ENCODE peak calls at places on chromosomes 1 and 21, in four cellular contexts. One of them, this sample, is unnamed.
A peak's percentile ranks its signal among the peaks of the same experiment; 100 is the strongest.

GRCh38 chr1:40754201-40754600 is 29.4 kb upstream of the KCNQ4 start:
- DNase-seq in BE2C: no peak
- DNase-seq in body of pancreas: no peak
- DNase-seq in omental fat pad: no peak
- DNase-seq in this sample: no peak

GRCh38 chr1:51316113-51316763 is 14.1 kb downstream of the TTC39A start:
- DNase-seq in BE2C: no peak
- DNase-seq in body of pancreas: no peak
- DNase-seq in omental fat pad: no peak
- DNase-seq in this sample: no peak

GRCh38 chr1:13830616-13831280 is 130.8 kb downstream of the PRDM2 start:
- DNase-seq in BE2C: no peak
- DNase-seq in body of pancreas: no peak
- DNase-seq in omental fat pad: no peak
- DNase-seq in this sample: no peak

GRCh38 chr1:244236721-244237120 is 185.6 kb downstream of the ZBTB18 start:
- DNase-seq in BE2C: no peak
- DNase-seq in body of pancreas: no peak
- DNase-seq in omental fat pad: no peak
- DNase-seq in this sample: no peak

GRCh38 chr1:61585714-61586113 is 139.2 kb downstream of the TM2D1 start:
- DNase-seq in BE2C: no peak
- DNase-seq in body of pancreas: no peak
- DNase-seq in omental fat pad: no peak
- DNase-seq in this sample: no peak

GRCh38 chr1:117210831-117211261 is at the start of gene VTCN1:
- DNase-seq in BE2C: no peak
- DNase-seq in body of pancreas: peak; percentile 56
- DNase-seq in omental fat pad: no peak
- DNase-seq in this sample: no peak

GRCh38 chr1:210132582-210132981 is 100.0 kb upstream of the SERTAD4 start:
- DNase-seq in BE2C: no peak
- DNase-seq in body of pancreas: no peak
- DNase-seq in omental fat pad: no peak
- DNase-seq in this sample: no peak

GRCh38 chr1:85357817-85358216 is 81.4 kb upstream of the BCL10 start:
- DNase-seq in BE2C: no peak
- DNase-seq in body of pancreas: no peak
- DNase-seq in omental fat pad: no peak
- DNase-seq in this sample: no peak

GRCh38 chr1:20233394-20233793 is 47.1 kb upstream of the PLA2G2C start:
- DNase-seq in BE2C: no peak
- DNase-seq in body of pancreas: no peak
- DNase-seq in omental fat pad: no peak
- DNase-seq in this sample: no peak

GRCh38 chr21:25857308-25858099 is 122.7 kb downstream of the GABPA start:
- DNase-seq in BE2C: no peak
- DNase-seq in body of pancreas: no peak
- DNase-seq in omental fat pad: no peak
- DNase-seq in this sample: no peak

DNA sequence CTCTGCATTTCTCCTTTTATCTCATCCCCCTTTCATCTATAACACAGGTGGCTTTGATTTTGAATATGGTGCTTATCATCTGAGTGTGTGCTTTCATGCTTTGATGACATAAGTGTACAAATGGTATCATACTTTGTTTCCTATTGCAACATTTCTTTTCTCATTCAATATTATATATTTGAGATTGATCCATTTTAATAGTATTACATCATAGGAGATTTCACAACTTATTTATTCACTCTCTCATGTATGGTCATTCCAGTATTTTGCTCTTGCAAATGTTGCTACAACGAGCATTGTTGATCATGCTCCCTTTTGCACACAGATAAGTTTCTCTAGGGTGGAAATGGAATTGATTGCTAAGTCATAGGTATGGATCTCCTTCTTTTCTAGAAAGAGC is 302.8 kb downstream of the KIF26B start:
- DNase-seq in BE2C: no peak
- DNase-seq in body of pancreas: no peak
- DNase-seq in omental fat pad: no peak
- DNase-seq in this sample: no peak
- TF ChIP-seq CTCF in BE2C: no peak
- TF ChIP-seq CTCF in body of pancreas: no peak
- TF ChIP-seq CTCF in omental fat pad: no peak
- TF ChIP-seq CTCF in this sample: no peak

GRCh38 chr1:111989531-111990025 is at the start of gene KCND3:
- DNase-seq in BE2C: peak; percentile 45
- DNase-seq in body of pancreas: peak; percentile 52
- DNase-seq in omental fat pad: no peak
- DNase-seq in this sample: peak; percentile 70

GRCh38 chr1:111988743-111989453 is 570 bp downstream of the KCND3 start:
- DNase-seq in BE2C: no peak
- DNase-seq in body of pancreas: peak; percentile 25
- DNase-seq in omental fat pad: no peak
- DNase-seq in this sample: no peak

GRCh38 chr1:111992396-111992985 is 3.0 kb upstream of the KCND3 start:
- DNase-seq in BE2C: no peak
- DNase-seq in body of pancreas: no peak
- DNase-seq in omental fat pad: no peak
- DNase-seq in this sample: no peak

GRCh38 chr1:111990026-111990877 is 784 bp upstream of the KCND3 start:
- DNase-seq in BE2C: no peak
- DNase-seq in body of pancreas: peak; percentile 31
- DNase-seq in omental fat pad: no peak
- DNase-seq in this sample: peak; percentile 71

DNA sequence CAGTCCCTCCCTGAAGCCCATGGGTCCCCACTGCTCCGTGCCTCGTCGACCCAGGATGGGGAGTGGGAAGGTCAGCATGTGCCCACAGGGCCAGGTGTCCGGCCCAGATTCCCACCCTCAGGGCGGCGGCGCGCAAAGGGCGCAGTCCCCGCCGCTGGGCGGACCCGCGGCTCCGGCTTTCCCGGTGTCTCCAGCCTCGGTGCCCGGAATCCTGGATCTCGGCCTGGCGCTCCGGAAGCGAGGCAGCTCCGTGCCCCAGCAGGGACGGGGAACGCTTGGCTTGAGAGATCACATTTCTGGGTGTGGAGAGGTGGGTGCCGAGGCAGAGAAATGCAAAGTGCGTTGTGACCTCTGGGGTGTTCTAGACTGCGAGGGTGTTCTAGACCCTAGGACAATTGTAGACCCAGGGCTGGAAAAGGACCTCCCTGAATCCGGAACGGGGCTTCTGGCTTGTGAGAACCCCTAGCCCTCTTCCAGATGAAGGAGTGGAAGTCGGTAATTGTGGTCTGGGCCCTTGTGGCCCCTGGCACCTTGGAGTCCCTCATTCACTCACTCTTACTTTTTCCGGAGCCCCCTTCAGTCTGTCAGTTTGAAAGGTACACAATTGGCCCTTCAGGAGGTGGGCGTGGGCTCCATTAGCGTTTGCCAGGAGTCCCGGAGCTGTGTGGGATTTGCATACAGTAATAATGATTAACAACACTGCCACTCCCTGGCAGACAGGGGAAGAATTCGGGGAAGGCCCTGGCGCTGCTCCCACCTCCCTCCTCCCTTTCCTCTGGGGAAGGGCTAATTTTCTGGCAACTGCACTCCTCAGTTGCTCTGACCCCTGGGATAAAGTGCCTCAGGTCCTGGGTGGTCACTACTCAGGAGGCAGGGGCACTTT is 1.7 kb upstream of the KCND3 start:
- DNase-seq in BE2C: peak; percentile 55
- DNase-seq in body of pancreas: peak; percentile 83
- DNase-seq in omental fat pad: peak; percentile 38
- DNase-seq in this sample: no peak
- TF ChIP-seq CTCF in BE2C: peak; percentile 56
- TF ChIP-seq CTCF in body of pancreas: peak; percentile 54
- TF ChIP-seq CTCF in omental fat pad: no peak
- TF ChIP-seq CTCF in this sample: peak; percentile 44

GRCh38 chr1:33876970-33877680 is 13.2 kb downstream of the HMGB4 start:
- DNase-seq in BE2C: no peak
- DNase-seq in body of pancreas: peak; percentile 21
- DNase-seq in omental fat pad: no peak
- DNase-seq in this sample: no peak

GRCh38 chr1:33872681-33873080 is 8.8 kb downstream of the HMGB4 start:
- DNase-seq in BE2C: no peak
- DNase-seq in body of pancreas: no peak
- DNase-seq in omental fat pad: no peak
- DNase-seq in this sample: no peak

GRCh38 chr1:33872275-33872674 is 8.4 kb downstream of the HMGB4 start:
- DNase-seq in BE2C: no peak
- DNase-seq in body of pancreas: no peak
- DNase-seq in omental fat pad: no peak
- DNase-seq in this sample: no peak

GRCh38 chr1:33878392-33878791 is 14.5 kb downstream of the HMGB4 start:
- DNase-seq in BE2C: no peak
- DNase-seq in body of pancreas: no peak
- DNase-seq in omental fat pad: no peak
- DNase-seq in this sample: no peak

DNA sequence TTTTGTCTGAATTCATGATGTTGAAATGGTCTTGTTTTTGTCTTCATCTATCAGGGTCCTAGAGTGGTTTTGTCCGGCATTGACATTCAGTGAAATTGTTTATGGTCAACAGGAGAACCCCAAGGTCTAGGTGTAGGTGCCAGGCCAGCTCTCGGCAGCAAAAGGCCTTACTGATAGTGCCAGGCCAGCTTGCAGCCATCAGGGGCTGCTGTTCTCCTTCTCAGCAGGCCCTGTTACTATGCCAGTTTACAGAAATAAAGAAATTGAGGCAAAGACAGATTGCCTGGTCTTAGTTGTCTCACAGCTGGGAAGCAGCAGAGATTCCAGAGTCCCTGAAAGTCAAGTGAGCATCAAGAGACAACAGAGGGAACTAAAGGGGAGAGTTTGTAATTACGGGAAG is 12.0 kb downstream of the HMGB4 start:
- DNase-seq in BE2C: no peak
- DNase-seq in body of pancreas: no peak
- DNase-seq in omental fat pad: no peak
- DNase-seq in this sample: no peak
- TF ChIP-seq CTCF in BE2C: no peak
- TF ChIP-seq CTCF in body of pancreas: no peak
- TF ChIP-seq CTCF in omental fat pad: no peak
- TF ChIP-seq CTCF in this sample: no peak

GRCh38 chr21:27464643-27465042 is 497.8 kb upstream of the ADAMTS5 start:
- DNase-seq in BE2C: no peak
- DNase-seq in body of pancreas: no peak
- DNase-seq in omental fat pad: no peak
- DNase-seq in this sample: no peak

GRCh38 chr21:27462786-27463185 is 495.9 kb upstream of the ADAMTS5 start:
- DNase-seq in BE2C: no peak
- DNase-seq in body of pancreas: no peak
- DNase-seq in omental fat pad: no peak
- DNase-seq in this sample: no peak

GRCh38 chr21:27466175-27466574 is 499.3 kb upstream of the ADAMTS5 start:
- DNase-seq in BE2C: no peak
- DNase-seq in body of pancreas: no peak
- DNase-seq in omental fat pad: no peak
- DNase-seq in this sample: no peak
- TF ChIP-seq CTCF in BE2C: no peak
- TF ChIP-seq CTCF in body of pancreas: no peak
- TF ChIP-seq CTCF in omental fat pad: no peak
- TF ChIP-seq CTCF in this sample: no peak

DNA sequence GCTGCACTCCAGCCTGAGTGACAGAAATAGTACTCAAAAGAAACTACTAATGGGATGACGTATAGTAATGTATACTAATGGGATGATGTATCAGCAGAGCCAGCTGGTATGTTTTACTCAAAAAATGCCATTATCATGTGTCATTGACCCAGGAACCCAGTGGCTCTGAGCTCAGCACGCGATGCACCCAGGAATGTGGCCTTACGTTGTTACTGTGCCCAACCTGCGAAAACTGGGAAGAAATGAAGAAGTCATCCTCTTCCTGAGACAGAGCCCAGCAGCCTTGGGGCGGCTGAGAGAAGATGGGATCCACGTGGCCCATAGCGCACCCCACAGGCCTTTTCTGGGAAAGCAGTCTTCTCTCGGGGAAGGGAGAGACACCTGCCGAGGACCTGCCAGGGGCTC is 8.8 kb downstream of the UBE2J2 start:
- DNase-seq in BE2C: no peak
- DNase-seq in body of pancreas: no peak
- DNase-seq in omental fat pad: no peak
- DNase-seq in this sample: no peak
- TF ChIP-seq CTCF in BE2C: peak; percentile 26
- TF ChIP-seq CTCF in body of pancreas: no peak
- TF ChIP-seq CTCF in omental fat pad: no peak
- TF ChIP-seq CTCF in this sample: peak; percentile 36

GRCh38 chr1:2561446-2561845 is 5.3 kb downstream of the TNFRSF14 start:
- DNase-seq in BE2C: no peak
- DNase-seq in body of pancreas: no peak
- DNase-seq in omental fat pad: no peak
- DNase-seq in this sample: no peak

GRCh38 chr1:2560299-2561073 is 4.3 kb downstream of the TNFRSF14 start:
- DNase-seq in BE2C: no peak
- DNase-seq in body of pancreas: no peak
- DNase-seq in omental fat pad: no peak
- DNase-seq in this sample: no peak

GRCh38 chr1:2563205-2563604 is 7.0 kb downstream of the TNFRSF14 start:
- DNase-seq in BE2C: no peak
- DNase-seq in body of pancreas: no peak
- DNase-seq in omental fat pad: no peak
- DNase-seq in this sample: no peak

GRCh38 chr1:2564006-2564814 is 8.0 kb downstream of the TNFRSF14 start:
- DNase-seq in BE2C: no peak
- DNase-seq in body of pancreas: no peak
- DNase-seq in omental fat pad: no peak
- DNase-seq in this sample: no peak

DNA sequence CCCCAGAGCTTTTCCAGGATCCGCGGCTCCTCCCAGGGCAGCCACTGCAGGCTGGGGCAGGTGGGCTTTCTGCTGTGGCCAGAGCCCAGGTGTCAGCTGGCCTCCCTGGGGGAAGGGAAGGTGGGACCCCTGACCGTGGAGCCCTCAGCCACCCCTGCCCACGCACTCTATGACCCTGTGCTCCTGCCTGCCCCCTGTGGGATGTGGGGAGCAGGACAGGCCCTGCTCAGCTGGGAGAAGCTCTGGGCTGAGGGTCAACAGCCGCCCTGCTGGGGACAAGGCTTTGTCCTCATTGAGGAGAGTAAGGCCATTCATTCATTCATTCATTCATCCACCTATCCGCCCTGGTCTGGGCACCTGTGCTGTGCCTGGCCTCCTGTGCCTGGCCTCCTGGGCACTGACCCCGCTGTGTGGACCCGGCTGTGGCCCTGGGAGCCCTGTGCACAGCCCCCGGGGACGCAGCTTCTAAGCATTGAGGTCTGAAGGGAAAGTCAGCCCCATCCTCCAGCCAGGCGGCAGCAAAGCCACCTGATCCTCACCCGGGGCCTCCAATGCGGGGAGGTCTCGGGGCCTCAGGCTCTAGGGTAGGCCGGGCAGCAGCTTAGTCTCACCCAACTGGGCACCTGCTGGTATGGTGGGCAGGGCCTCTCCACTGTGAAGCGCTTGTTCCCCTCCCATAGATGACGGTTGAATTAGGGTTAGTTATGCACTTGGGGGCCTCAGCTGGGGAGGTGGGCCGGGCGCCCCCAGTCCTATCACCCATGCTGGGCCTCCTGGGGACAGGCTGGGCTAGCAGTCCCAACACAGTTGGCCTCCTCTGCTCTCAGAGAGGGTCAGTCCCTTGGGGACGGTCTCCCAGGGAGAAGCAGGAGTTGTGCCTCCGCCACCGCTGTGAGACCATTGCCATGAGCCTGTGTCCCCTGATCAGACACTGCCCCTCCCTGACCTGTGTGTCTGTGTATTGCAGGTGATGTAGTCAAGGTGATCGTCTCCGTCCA is 6.0 kb downstream of the TNFRSF14 start:
- DNase-seq in BE2C: no peak
- DNase-seq in body of pancreas: no peak
- DNase-seq in omental fat pad: no peak
- DNase-seq in this sample: no peak
- TF ChIP-seq CTCF in BE2C: peak; percentile 8
- TF ChIP-seq CTCF in body of pancreas: peak; percentile 35
- TF ChIP-seq CTCF in omental fat pad: no peak
- TF ChIP-seq CTCF in this sample: peak; percentile 55

This sample was measured in type B pancreatic cell.